ENCODE peak calls at places on chromosomes 13 and 19, in six cellular contexts. Q, O, N, S, H and I are unnamed samples. For H3K27me3 and H3K4me1, the result is how much of the 10 kb centered on the place peaks cover.

GRCh38 chr13:33372251-33372919 is 86.8 kb upstream of the STARD13 start:
- DNase-seq in Q (no peak), O (no peak), N (no peak), S (no peak), H (no peak), I (no peak)

GRCh38 chr13:113074401-113074800 is 31.2 kb upstream of the F7 start:
- DNase-seq in Q (no peak), O (no peak), N (no peak), S (peak), H (no peak), I (no peak)

GRCh38 chr13:79522583-79522982 is 41.6 kb downstream of the NDFIP2 start:
- DNase-seq in Q (peak), O (no peak), N (no peak), S (no peak), H (no peak), I (peak)

GRCh38 chr19:56840452-56841193 is at the start of the genes PEG3 and ZIM2:
- DNase-seq in Q (peak), O (no peak), N (no peak), S (peak), H (peak), I (peak)

GRCh38 chr19:47447470-47448359 is 24.0 kb downstream of the SLC8A2 start:
- DNase-seq in Q (peak), O (peak), N (peak), S (peak), H (no peak), I (peak)

GRCh38 chr19:10074153-10074552 is 12.0 kb upstream of the SHFL start:
- DNase-seq in Q (peak), O (peak), N (no peak), S (no peak), H (no peak), I (peak)

GRCh38 chr13:71621152-71622124 is 245.6 kb downstream of the DACH1 start:
- DNase-seq in Q (peak), O (no peak), N (no peak), S (no peak), H (no peak), I (peak)

GRCh38 chr13:43159007-43159406 is 135.6 kb downstream of the DNAJC15 start:
- DNase-seq in Q (peak), O (no peak), N (no peak), S (no peak), H (no peak), I (peak)

GRCh38 chr19:46606019-46606418 is 4.9 kb downstream of the CALM3 start:
- DNase-seq in Q (no peak), O (no peak), N (peak), S (no peak), H (no peak), I (no peak)

GRCh38 chr19:52626915-52627314 is 11.2 kb downstream of the ZNF83 start:
- DNase-seq in Q (no peak), O (no peak), N (no peak), S (no peak), H (no peak), I (no peak)

GRCh38 chr13:36131215-36131930 is at the start of gene DCLK1:
- DNase-seq in Q (peak), O (no peak), N (peak), S (peak), H (peak), I (peak)

GRCh38 chr19:42402376-42403116 is 12.4 kb upstream of the CNFN start:
- DNase-seq in Q (no peak), O (no peak), N (peak), S (no peak), H (no peak), I (no peak)

GRCh38 chr13:37869756-37870488 is at the start of gene TRPC4:
- DNase-seq in Q (peak), O (no peak), N (peak), S (peak), H (peak), I (peak)

GRCh38 chr13:48580185-48580803 is 47.4 kb upstream of the RCBTB2 start:
- DNase-seq in Q (peak), O (peak), N (peak), S (peak), H (peak), I (peak)

GRCh38 chr13:75687145-75687763 is 51.1 kb downstream of the LMO7 start:
- DNase-seq in Q (peak), O (no peak), N (no peak), S (no peak), H (no peak), I (no peak)

GRCh38 chr19:43450545-43450997 is 14.8 kb downstream of the LYPD3 start:
- DNase-seq in Q (peak), O (no peak), N (no peak), S (no peak), H (no peak), I (no peak)

GRCh38 chr13:40181203-40181845 is 485.1 kb downstream of the FOXO1 start:
- DNase-seq in Q (peak), O (no peak), N (no peak), S (no peak), H (no peak), I (no peak)

GRCh38 chr13:108220042-108220441 is 1.9 kb downstream of the ABHD13 start:
- DNase-seq in Q (no peak), O (no peak), N (peak), S (no peak), H (no peak), I (no peak)

GRCh38 chr13:90675129-90675528 is 672.4 kb upstream of the MIR17HG start:
- DNase-seq in Q (no peak), O (no peak), N (no peak), S (no peak), H (no peak), I (peak)

GRCh38 chr19:14985133-14985532 is 5.5 kb upstream of the SLC1A6 start:
- DNase-seq in Q (no peak), O (no peak), N (no peak), S (no peak), H (no peak), I (no peak)

GRCh38 chr13:24713022-24713421 is 32.8 kb downstream of the ATP12A start:
- DNase-seq in Q (no peak), O (no peak), N (no peak), S (peak), H (no peak), I (no peak)

GRCh38 chr13:46324976-46325375 is 62.1 kb downstream of the RUBCNL start:
- DNase-seq in Q (peak), O (no peak), N (no peak), S (no peak), H (no peak), I (no peak)

GRCh38 chr19:18297308-18297707 is 15.9 kb upstream of the JUND start:
- DNase-seq in Q (peak), O (no peak), N (peak), S (no peak), H (no peak), I (no peak)

GRCh38 chr13:94303644-94304174 is 175.8 kb downstream of the DCT start:
- DNase-seq in Q (no peak), O (no peak), N (no peak), S (no peak), H (no peak), I (no peak)

GRCh38 chr19:16627194-16627927 is 643 bp downstream of the MED26 start:
- DNase-seq in Q (no peak), O (no peak), N (peak), S (peak), H (no peak), I (peak)

GRCh38 chr13:48738261-48738755 is 84.6 kb downstream of the CYSLTR2 start:
- DNase-seq in Q (no peak), O (no peak), N (no peak), S (no peak), H (no peak), I (peak)

DNA sequence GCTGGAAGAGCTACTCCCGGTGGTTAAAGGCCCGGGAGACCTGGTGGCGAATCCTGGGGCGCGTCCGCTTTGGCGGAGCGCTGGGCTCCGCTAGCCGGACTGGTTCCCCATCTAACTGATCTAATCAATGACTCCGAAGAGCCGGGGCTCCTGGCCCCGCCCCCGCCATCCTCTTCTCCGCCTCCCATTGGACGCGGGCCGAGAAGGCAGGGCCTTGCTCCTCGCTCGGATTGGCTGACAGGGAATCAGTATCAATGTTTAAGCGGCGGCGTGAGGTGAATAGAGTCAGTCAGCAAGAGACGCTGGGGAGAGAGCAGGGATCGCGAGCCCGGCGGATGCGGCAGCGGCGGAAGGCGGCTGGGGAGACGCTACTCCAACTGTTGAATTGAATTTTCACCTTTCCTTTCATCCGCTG is 1.7 kb upstream of the PCDH17 start:
- DNase-seq in Q (peak), O (peak), N (peak), S (peak), H (peak), I (no peak)
- H3K27me3 ChIP-seq in Q (under half), O (under half), N (half or more), S (under half), H (under half), I (under half)

DNA sequence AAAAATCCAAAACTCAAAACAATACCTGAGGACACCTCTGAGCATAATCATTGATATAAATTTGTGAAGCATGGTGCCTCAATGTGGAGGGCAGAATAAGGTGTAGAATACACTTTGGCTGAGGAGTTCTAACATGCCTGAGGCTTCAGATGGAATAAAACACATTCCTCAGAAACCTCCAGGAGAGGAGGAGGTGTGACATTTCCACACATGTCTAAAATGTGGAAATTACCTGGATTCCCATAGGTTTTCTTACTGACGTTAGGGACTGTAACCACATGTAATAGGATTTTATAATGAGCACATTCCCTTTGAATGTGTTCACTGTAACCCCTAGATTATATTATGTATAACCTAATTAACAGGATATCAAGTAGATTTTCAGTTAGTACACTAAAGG is 226.1 kb downstream of the TDRD3 start:
- DNase-seq in Q (no peak), O (no peak), N (no peak), S (no peak), H (no peak), I (no peak)
- H3K4me1 ChIP-seq in Q (under half), O (under half), N (under half), S (under half), H (under half), I (under half)

GRCh38 chr13:83877901-83878300 is 4.4 kb downstream of the SLITRK1 start:
- DNase-seq in Q (no peak), O (no peak), N (peak), S (no peak), H (no peak), I (no peak)

GRCh38 chr13:83876546-83876945 is 5.7 kb downstream of the SLITRK1 start:
- DNase-seq in Q (no peak), O (no peak), N (no peak), S (no peak), H (no peak), I (no peak)

GRCh38 chr13:83880275-83881027 is 1.8 kb downstream of the SLITRK1 start:
- DNase-seq in Q (no peak), O (no peak), N (peak), S (no peak), H (no peak), I (no peak)

GRCh38 chr13:83879431-83880171 is 2.7 kb downstream of the SLITRK1 start:
- DNase-seq in Q (peak), O (no peak), N (peak), S (no peak), H (no peak), I (no peak)

DNA sequence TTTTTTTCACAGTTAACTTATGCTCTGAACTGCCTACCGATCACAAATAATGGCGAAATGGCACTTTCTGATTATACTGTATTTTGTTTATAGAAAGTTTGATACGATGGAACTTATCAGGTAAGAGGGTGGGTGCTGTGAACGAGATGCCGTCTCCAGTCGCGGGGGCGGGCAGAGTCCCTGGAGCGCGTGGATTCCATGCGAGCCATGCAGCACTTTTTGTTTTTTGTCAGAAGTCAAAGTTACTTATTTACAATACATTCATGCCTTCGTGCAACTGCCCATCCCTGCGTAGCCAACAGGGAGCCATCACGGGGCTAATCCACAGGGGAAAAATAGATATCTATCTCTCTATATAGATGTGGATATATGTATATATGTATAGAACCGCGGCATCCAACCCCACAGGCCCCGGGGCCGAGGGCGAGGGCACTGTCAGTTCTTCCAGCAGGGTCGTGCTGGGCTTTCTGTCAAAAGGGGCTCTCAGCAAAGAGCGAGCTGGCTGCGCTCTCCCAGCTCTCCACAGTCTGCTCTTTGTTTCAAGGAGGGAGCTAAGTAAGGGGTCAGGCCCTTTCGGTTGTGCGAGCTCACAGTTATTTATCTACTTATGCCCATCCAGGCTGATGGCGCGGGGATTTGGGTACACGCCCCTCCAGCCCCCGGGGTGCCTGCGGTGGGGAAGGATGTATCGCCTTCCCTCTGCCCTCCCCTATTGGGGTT is 3.4 kb downstream of the SLITRK1 start:
- DNase-seq in Q (no peak), O (no peak), N (peak), S (no peak), H (no peak), I (no peak)
- H3K4me3 ChIP-seq in Q (no peak), O (no peak), N (peak), S (no peak), H (peak), I (no peak)

GRCh38 chr19:6906559-6906958 is 19.2 kb downstream of the ADGRE1 start:
- DNase-seq in Q (no peak), O (no peak), N (no peak), S (no peak), H (no peak), I (no peak)
- H3K27me3 ChIP-seq in Q (under half), O (under half), N (under half), S (under half), H (under half), I (under half)

GRCh38 chr19:661427-662196 is 1.4 kb downstream of the RNF126 start:
- DNase-seq in Q (no peak), O (peak), N (peak), S (no peak), H (no peak), I (no peak)
- H3K4me1 ChIP-seq in Q (under half), O (half or more), N (under half), S (half or more), H (half or more), I (under half)